ENCODE peak calls at places on chromosomes 16 and 17, in four cellular contexts. One of them, this sample, is unnamed.

GRCh38 chr17:66412857-66413563 is 110.6 kb downstream of the PRKCA start:
- DNase-seq in Calu3: no peak
- DNase-seq in B cell: no peak
- DNase-seq in cardiac muscle cell: no peak
- DNase-seq in this sample: no peak

GRCh38 chr17:79042421-79043190 is 18.6 kb downstream of the C1QTNF1 start:
- DNase-seq in Calu3: peak
- DNase-seq in B cell: peak
- DNase-seq in cardiac muscle cell: peak
- DNase-seq in this sample: peak

GRCh38 chr16:85553436-85554113 is 59.5 kb upstream of the GSE1 start:
- DNase-seq in Calu3: peak
- DNase-seq in B cell: peak
- DNase-seq in cardiac muscle cell: peak
- DNase-seq in this sample: peak

GRCh38 chr17:33602981-33603380 is 309.9 kb upstream of the ASIC2 start:
- DNase-seq in Calu3: no peak
- DNase-seq in B cell: no peak
- DNase-seq in cardiac muscle cell: no peak
- DNase-seq in this sample: peak

GRCh38 chr17:55421179-55421934 is at the start of gene MMD:
- DNase-seq in Calu3: no peak
- DNase-seq in B cell: peak
- DNase-seq in cardiac muscle cell: no peak
- DNase-seq in this sample: peak

GRCh38 chr16:72455743-72456659 is 284.0 kb upstream of the PMFBP1 start:
- DNase-seq in Calu3: peak
- DNase-seq in B cell: no peak
- DNase-seq in cardiac muscle cell: no peak
- DNase-seq in this sample: peak

GRCh38 chr17:44007346-44008204 is 3.2 kb downstream of the NAGS start:
- DNase-seq in Calu3: no peak
- DNase-seq in B cell: no peak
- DNase-seq in cardiac muscle cell: no peak
- DNase-seq in this sample: no peak

GRCh38 chr17:48818361-48818841 is 1.4 kb upstream of the TTLL6 start:
- DNase-seq in Calu3: no peak
- DNase-seq in B cell: no peak
- DNase-seq in cardiac muscle cell: no peak
- DNase-seq in this sample: peak

GRCh38 chr17:18107971-18108370 is 585 bp upstream of the MYO15A start:
- DNase-seq in Calu3: no peak
- DNase-seq in B cell: no peak
- DNase-seq in cardiac muscle cell: no peak
- DNase-seq in this sample: no peak

GRCh38 chr17:35082073-35082657 is 18.7 kb upstream of the RFFL start:
- DNase-seq in Calu3: peak
- DNase-seq in B cell: no peak
- DNase-seq in cardiac muscle cell: no peak
- DNase-seq in this sample: no peak

GRCh38 chr16:11675561-11676511 is 7.6 kb downstream of the SNN start:
- DNase-seq in Calu3: peak
- DNase-seq in B cell: no peak
- DNase-seq in cardiac muscle cell: no peak
- DNase-seq in this sample: peak

GRCh38 chr16:143456-143855 is 5.0 kb upstream of the NPRL3 start:
- DNase-seq in Calu3: no peak
- DNase-seq in B cell: no peak
- DNase-seq in cardiac muscle cell: no peak
- DNase-seq in this sample: no peak

GRCh38 chr16:19559242-19559910 is 3.9 kb downstream of the VPS35L start:
- DNase-seq in Calu3: peak
- DNase-seq in B cell: no peak
- DNase-seq in cardiac muscle cell: peak
- DNase-seq in this sample: peak

GRCh38 chr17:71068351-71068750 is 899.0 kb downstream of the KCNJ2 start:
- DNase-seq in Calu3: no peak
- DNase-seq in B cell: no peak
- DNase-seq in cardiac muscle cell: no peak
- DNase-seq in this sample: no peak

GRCh38 chr17:21374455-21375161 is 1.5 kb upstream of the KCNJ12 start:
- DNase-seq in Calu3: no peak
- DNase-seq in B cell: no peak
- DNase-seq in cardiac muscle cell: no peak
- DNase-seq in this sample: no peak

GRCh38 chr16:31537362-31537921 is 9.7 kb downstream of the AHSP start:
- DNase-seq in Calu3: no peak
- DNase-seq in B cell: no peak
- DNase-seq in cardiac muscle cell: peak
- DNase-seq in this sample: no peak

GRCh38 chr17:19743101-19744100 is 4.7 kb downstream of the ALDH3A1 start:
- DNase-seq in Calu3: no peak
- DNase-seq in B cell: no peak
- DNase-seq in cardiac muscle cell: no peak
- DNase-seq in this sample: no peak

GRCh38 chr16:70688266-70688742 is 2.5 kb upstream of the MTSS2 start:
- DNase-seq in Calu3: no peak
- DNase-seq in B cell: no peak
- DNase-seq in cardiac muscle cell: peak
- DNase-seq in this sample: peak

GRCh38 chr17:80821546-80821945 is 170.1 kb upstream of the CHMP6 start:
- DNase-seq in Calu3: no peak
- DNase-seq in B cell: peak
- DNase-seq in cardiac muscle cell: no peak
- DNase-seq in this sample: no peak